ENCODE peak calls at places on chromosomes 11 and 22, in four cellular contexts. W is K562, Q is A549, O is GM12878. N is an unnamed sample.

GRCh38 chr22:49735411-49736311 is 92.0 kb downstream of the BRD1 start:
- DNase-seq in O (no peak), W (peak), Q (no peak), N (no peak)

GRCh38 chr11:76588455-76589325 is 81.9 kb downstream of the LRRC32 start:
- DNase-seq in O (no peak), W (peak), Q (no peak), N (peak)

GRCh38 chr22:42693055-42693762 is 27.5 kb downstream of the A4GALT start:
- DNase-seq in Q (no peak), O (no peak), W (no peak), N (no peak)

GRCh38 chr22:46749682-46750529 is 11.9 kb upstream of the CERK start:
- DNase-seq in Q (no peak), O (no peak), W (no peak), N (no peak)

GRCh38 chr22:31082606-31083376 is 1.7 kb downstream of the SMTN start:
- DNase-seq in Q (peak), O (no peak), W (peak), N (peak)

GRCh38 chr11:84261707-84262106 is 975.5 kb upstream of the CCDC90B start:
- DNase-seq in W (no peak), Q (no peak), O (no peak), N (no peak)

GRCh38 chr22:49838771-49839717 is 11.4 kb upstream of the BRD1 start:
- DNase-seq in Q (no peak), W (no peak), O (peak), N (peak)

GRCh38 chr11:112321521-112322172 is 61.0 kb upstream of the PLET1 start:
- DNase-seq in W (no peak), O (peak), Q (peak), N (peak)

GRCh38 chr11:34105957-34106504 is 602 bp downstream of the NAT10 start:
- DNase-seq in O (no peak), W (peak), Q (no peak), N (peak)

GRCh38 chr22:36425977-36426523 is 38.3 kb upstream of the MYH9 start:
- DNase-seq in Q (peak), O (no peak), W (peak), N (peak)

GRCh38 chr11:57248780-57249383 is 11.8 kb upstream of the APLNR start:
- DNase-seq in Q (peak), O (no peak), W (peak), N (peak)

GRCh38 chr11:87347441-87347840 is 309.7 kb downstream of the TMEM135 start:
- DNase-seq in O (no peak), Q (no peak), W (no peak), N (no peak)

GRCh38 chr11:3160252-3161031 is 4.7 kb downstream of the OSBPL5 start:
- DNase-seq in Q (no peak), W (no peak), O (no peak), N (peak)

GRCh38 chr11:130598433-130598832 is 150.0 kb downstream of the ADAMTS15 start:
- DNase-seq in W (no peak), O (no peak), Q (no peak), N (no peak)

GRCh38 chr22:28950567-28951411 is 67.4 kb downstream of the ZNRF3 start:
- DNase-seq in O (no peak), W (no peak), Q (no peak), N (no peak)

GRCh38 chr11:65487467-65488272 is 11.2 kb upstream of the MALAT1 start:
- DNase-seq in W (peak), O (no peak), Q (peak), N (peak)

GRCh38 chr11:70400643-70401042 is 2.3 kb downstream of the CTTN start:
- DNase-seq in Q (no peak), O (no peak), W (no peak), N (no peak)

GRCh38 chr22:22235564-22235963 is 9.0 kb upstream of the VPREB1 start:
- DNase-seq in W (peak), Q (peak), O (peak), N (no peak)

GRCh38 chr22:35552186-35552842 is 11.7 kb downstream of the RASD2 start:
- DNase-seq in Q (peak), O (no peak), W (peak), N (no peak)

GRCh38 chr11:127925430-127925829 is 661.9 kb downstream of the ETS1 start:
- DNase-seq in W (no peak), O (no peak), Q (no peak), N (peak)

GRCh38 chr11:33773399-33774355 is 643 bp downstream of the FBXO3 start:
- DNase-seq in O (no peak), Q (no peak), W (peak), N (peak)

GRCh38 chr22:39938509-39938908 is 21.7 kb upstream of the TMA7B start:
- DNase-seq in Q (no peak), O (no peak), W (no peak), N (no peak)

GRCh38 chr22:41261541-41262249 is 21.0 kb upstream of the CHADL start:
- DNase-seq in O (no peak), Q (no peak), W (no peak), N (no peak)

GRCh38 chr11:9250139-9250582 is 15.0 kb downstream of the DENND5A start:
- DNase-seq in Q (no peak), W (peak), O (peak), N (no peak)

GRCh38 chr22:50698546-50698945 is 25.9 kb downstream of the SHANK3 start:
- DNase-seq in W (no peak), O (no peak), Q (no peak), N (no peak)

GRCh38 chr11:33802414-33802950 is 28.2 kb upstream of the FBXO3 start:
- DNase-seq in Q (peak), O (no peak), W (peak), N (peak)

GRCh38 chr11:130464289-130464812 is 15.9 kb downstream of the ADAMTS15 start:
- DNase-seq in W (no peak), O (no peak), Q (no peak), N (peak)

GRCh38 chr11:19679952-19680823 is 32.4 kb upstream of the NAV2 start:
- DNase-seq in W (no peak), O (no peak), Q (peak), N (peak)

GRCh38 chr11:6269994-6270393 is 10.4 kb downstream of the CCKBR start:
- DNase-seq in W (peak), Q (peak), O (no peak), N (no peak)

GRCh38 chr11:11972942-11973341 is 35.5 kb downstream of the DKK3 start:
- DNase-seq in O (no peak), Q (no peak), W (no peak), N (no peak)

GRCh38 chr11:66888282-66888681 is 31.4 kb downstream of the LRFN4 start:
- DNase-seq in Q (no peak), W (no peak), O (no peak), N (no peak)

GRCh38 chr11:66889974-66890373 is 33.1 kb downstream of the LRFN4 start:
- DNase-seq in Q (no peak), O (no peak), W (no peak), N (no peak)

GRCh38 chr11:66887531-66887930 is 30.7 kb downstream of the LRFN4 start:
- DNase-seq in Q (no peak), O (no peak), W (no peak), N (no peak)

GRCh38 chr11:66891849-66892660 is 35.2 kb downstream of the LRFN4 start:
- DNase-seq in W (peak), Q (peak), O (peak), N (peak)

GRCh38 chr11:66892926-66893325 is 36.1 kb downstream of the LRFN4 start:
- DNase-seq in O (no peak), Q (no peak), W (no peak), N (peak)
- TF ChIP-seq BHLHE40 in O (no peak), Q (no peak), W (no peak), N (no peak)

GRCh38 chr22:37639070-37639760 is at the start of gene SH3BP1:
- DNase-seq in O (no peak), W (peak), Q (no peak), N (no peak)
- TF ChIP-seq RCOR1 in O (no peak), W (no peak), Q (no peak), N (no peak)

GRCh38 chr11:116413861-116414260 is 358.9 kb downstream of the BUD13 start:
- DNase-seq in W (no peak), O (no peak), Q (no peak), N (no peak)
- TF ChIP-seq BHLHE40 in W (no peak), O (no peak), Q (no peak), N (no peak)

GRCh38 chr11:46456269-46456668 is 64.7 kb upstream of the CHRM4 start:
- DNase-seq in W (no peak), O (no peak), Q (no peak), N (no peak)

GRCh38 chr11:46456676-46457432 is 65.3 kb upstream of the CHRM4 start:
- DNase-seq in W (no peak), Q (no peak), O (no peak), N (no peak)

GRCh38 chr11:46455816-46456215 is 64.2 kb upstream of the CHRM4 start:
- DNase-seq in O (no peak), W (no peak), Q (no peak), N (no peak)

GRCh38 chr11:46458491-46458890 is 66.9 kb upstream of the CHRM4 start:
- DNase-seq in O (no peak), Q (no peak), W (no peak), N (no peak)

GRCh38 chr11:46457659-46458058 is 66.1 kb upstream of the CHRM4 start:
- DNase-seq in W (no peak), O (no peak), Q (no peak), N (peak)
- TF ChIP-seq RCOR1 in W (no peak), O (no peak), Q (no peak), N (no peak)

GRCh38 chr11:67436459-67437081 is 912 bp downstream of the PTPRCAP start:
- DNase-seq in O (peak), Q (no peak), W (peak), N (no peak)
- TF ChIP-seq BHLHE40 in O (peak), Q (no peak), W (no peak), N (no peak)

GRCh38 chr11:17014774-17015638 is 792 bp upstream of the PLEKHA7 start:
- DNase-seq in Q (peak), O (no peak), W (peak), N (no peak)

GRCh38 chr11:17014321-17014773 is at the start of gene PLEKHA7:
- DNase-seq in W (no peak), Q (peak), O (no peak), N (no peak)

GRCh38 chr11:17012179-17012578 is 2.0 kb downstream of the PLEKHA7 start:
- DNase-seq in W (no peak), O (no peak), Q (no peak), N (no peak)

GRCh38 chr11:17012712-17013547 is 1.3 kb downstream of the PLEKHA7 start:
- DNase-seq in O (no peak), W (no peak), Q (peak), N (peak)

DNA sequence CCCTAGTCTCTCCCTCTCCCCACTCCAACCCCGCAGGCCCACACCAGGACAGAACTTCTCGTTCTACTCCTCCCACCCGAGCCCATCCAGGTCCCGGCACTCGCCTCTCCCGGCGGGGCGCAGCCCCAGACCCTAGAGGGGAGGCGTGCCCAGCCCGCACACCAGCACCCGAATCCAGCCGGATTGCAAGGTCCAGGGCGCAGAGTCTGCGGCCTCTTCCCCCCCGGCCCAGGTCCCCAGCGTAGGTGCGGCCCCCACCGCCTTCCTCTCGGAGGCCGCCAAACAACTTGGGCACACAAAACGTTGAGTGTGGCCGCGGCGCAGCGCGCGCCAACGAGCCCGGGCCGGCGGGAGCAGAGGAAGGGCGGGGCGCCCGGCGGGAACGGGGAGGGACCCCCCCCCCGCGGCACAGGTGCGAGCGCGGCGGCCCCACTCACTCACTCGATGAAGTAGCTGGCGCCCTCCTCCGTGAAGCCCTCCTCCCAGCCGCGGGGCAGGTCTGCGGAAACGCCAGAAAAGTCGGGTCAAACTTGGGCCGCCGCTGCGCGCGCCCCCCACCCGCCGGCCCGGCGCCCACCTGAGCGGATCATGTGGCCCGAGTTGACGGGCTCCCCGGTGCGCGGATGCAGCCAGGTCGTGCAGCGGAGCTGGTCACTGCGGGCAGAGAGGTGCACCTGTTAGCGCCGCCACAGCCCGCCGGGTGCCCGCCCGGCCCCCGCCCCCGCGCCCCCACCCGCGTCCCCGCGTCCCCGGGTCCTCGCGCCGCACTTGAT is 480 bp downstream of the PLEKHA7 start:
- DNase-seq in Q (no peak), W (no peak), O (no peak), N (no peak)
- TF ChIP-seq RCOR1 in Q (no peak), W (no peak), O (no peak), N (no peak)

DNA sequence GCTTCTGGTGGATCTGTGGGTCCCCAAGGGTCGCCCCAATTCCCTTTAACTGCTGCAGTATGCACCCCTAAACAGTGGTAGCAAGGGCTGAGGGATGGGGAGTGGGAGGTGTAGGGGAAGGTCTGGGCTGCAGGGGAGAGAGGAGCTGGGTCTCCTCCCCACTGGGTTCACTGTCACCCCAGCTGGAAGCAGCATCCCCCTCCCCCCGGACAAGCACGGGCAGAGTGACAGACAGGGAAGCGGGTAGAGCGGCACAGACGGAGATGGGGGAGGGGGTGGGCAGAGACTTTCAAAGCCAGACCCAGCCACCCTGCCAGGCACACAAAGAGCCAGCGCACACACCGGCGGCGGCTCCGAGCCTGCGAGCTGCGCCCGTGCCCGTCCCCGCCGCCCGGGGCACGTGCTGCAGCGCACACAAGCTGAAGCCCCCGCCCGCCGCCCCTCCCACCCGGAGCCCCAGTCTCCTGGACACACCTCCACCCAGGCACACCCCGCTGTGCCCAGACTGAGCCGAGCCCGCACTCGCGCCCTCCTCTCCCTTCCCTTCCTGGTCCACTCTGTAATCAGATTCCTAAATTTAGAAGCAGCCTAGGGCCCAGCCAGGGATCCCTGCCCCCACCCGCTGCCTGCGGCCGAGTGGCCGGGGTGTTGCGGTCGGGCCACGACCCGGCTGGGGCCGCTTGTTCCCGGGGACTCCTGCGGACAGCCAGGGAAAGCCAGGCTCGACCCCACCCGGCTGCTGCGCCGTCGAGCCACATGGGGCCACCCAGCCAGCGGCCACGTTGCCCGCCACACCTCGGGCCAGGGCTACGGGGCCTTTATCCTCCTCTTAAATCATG is 940 bp upstream of the RCOR2 start:
- DNase-seq in Q (peak), O (no peak), W (peak), N (no peak)
- TF ChIP-seq BHLHE40 in Q (peak), O (peak), W (peak), N (no peak)

GRCh38 chr11:14873632-14874031 is 18.4 kb downstream of the CYP2R1 start:
- DNase-seq in Q (no peak), O (no peak), W (no peak), N (no peak)
- TF ChIP-seq RCOR1 in Q (no peak), O (no peak), W (no peak), N (no peak)

DNA sequence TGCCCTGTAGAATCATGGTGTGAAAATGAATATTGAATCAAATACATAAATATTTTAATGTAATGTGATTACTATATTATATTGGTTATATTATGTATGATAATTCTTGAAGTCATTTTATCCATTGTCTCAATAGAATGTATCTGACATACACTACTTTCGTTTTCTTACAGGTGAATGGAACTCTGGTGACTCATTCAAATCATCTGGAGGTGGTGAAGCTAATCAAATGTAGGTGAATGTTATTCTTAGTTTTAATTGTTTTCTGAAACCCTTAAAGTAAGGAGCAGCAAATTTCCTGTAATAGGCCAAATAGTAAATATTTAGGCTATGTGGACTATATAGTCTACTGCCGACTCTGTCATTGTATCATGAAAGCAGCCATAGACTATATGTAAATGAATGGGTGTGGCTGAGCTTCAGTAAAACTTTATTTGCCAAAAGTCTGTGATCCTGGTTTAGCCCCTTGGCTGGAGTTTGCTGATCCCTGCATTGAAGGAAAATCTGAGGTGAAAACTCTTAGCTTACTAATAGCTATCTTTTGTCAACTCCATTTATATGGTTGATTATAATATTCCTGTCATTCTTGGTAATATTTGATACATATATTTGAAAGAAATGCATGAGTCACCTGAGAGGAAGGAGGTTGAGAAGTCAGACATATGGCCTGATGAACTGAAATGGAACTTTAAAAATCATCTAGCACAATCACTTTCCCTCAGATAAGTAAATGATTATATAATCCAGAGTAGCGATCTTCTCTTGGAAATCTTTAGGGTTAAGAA is 87.2 kb upstream of the GRIK4 start:
- DNase-seq in Q (no peak), O (no peak), W (no peak), N (peak)
- TF ChIP-seq BHLHE40 in Q (no peak), O (no peak), W (no peak), N (no peak)